ENCODE peak calls at places on chromosomes 13 and 19, in nine cellular contexts. Y is stimulated activated CD4-positive, alpha-beta T cell treated with anti-CD3 and anti-CD28 coated beads, TNF-alpha, amount 100 ng/mL, for 48 hours; V is omental fat pad; J is B cell; H is GM23338; Q is fibroblast of lung; T is Peyer's patch; E is CD8-positive, alpha-beta T cell; F is NCI-H526. O is an unnamed sample.

GRCh38 chr13:104984296-104984818 is 1551.1 kb downstream of the EFNB2 start:
- DNase-seq in Y (peak), V (no peak), J (no peak), H (no peak), Q (peak), T (peak), E (no peak), F (no peak), O (no peak)

GRCh38 chr19:4930664-4931063 is 21.4 kb downstream of the UHRF1 start:
- DNase-seq in Y (no peak), V (no peak), J (no peak), H (no peak), Q (no peak), T (no peak), E (no peak), F (no peak), O (no peak)

GRCh38 chr19:2716722-2717637 is 4.2 kb downstream of the DIRAS1 start:
- DNase-seq in Y (no peak), V (no peak), J (no peak), H (peak), Q (no peak), T (no peak), E (no peak), F (no peak), O (no peak)

GRCh38 chr19:39084732-39085080 is 538 bp downstream of the ACP7 start:
- DNase-seq in Y (no peak), V (no peak), J (no peak), H (no peak), Q (no peak), T (no peak), E (no peak), F (no peak), O (no peak)

GRCh38 chr13:113120300-113121182 is 2.1 kb upstream of the F10 start:
- DNase-seq in Y (no peak), V (no peak), J (no peak), H (no peak), Q (no peak), T (no peak), E (no peak), F (no peak), O (peak)

GRCh38 chr13:73966331-73966730 is 167.9 kb downstream of the KLF12 start:
- DNase-seq in Y (no peak), V (no peak), J (no peak), H (no peak), Q (no peak), T (no peak), E (no peak), F (no peak), O (no peak)

GRCh38 chr13:42181381-42181953 is 90.5 kb upstream of the AKAP11 start:
- DNase-seq in Y (no peak), V (no peak), J (no peak), H (no peak), Q (no peak), T (no peak), E (no peak), F (no peak), O (no peak)

GRCh38 chr13:24230428-24231072 is 70.0 kb downstream of the SPATA13 start:
- DNase-seq in Y (no peak), V (no peak), J (no peak), H (no peak), Q (no peak), T (no peak), E (no peak), F (no peak), O (no peak)

GRCh38 chr13:70171151-70171550 is 62.9 kb upstream of the KLHL1 start:
- DNase-seq in Y (no peak), V (no peak), J (no peak), H (no peak), Q (no peak), T (no peak), E (no peak), F (no peak), O (no peak)

GRCh38 chr19:58568731-58569130 is 4.4 kb downstream of the MZF1 start:
- DNase-seq in Y (no peak), V (no peak), J (no peak), H (no peak), Q (no peak), T (peak), E (no peak), F (no peak), O (peak)

GRCh38 chr19:1461862-1462261 is 11.9 kb downstream of the APC2 start:
- DNase-seq in Y (no peak), V (no peak), J (no peak), H (no peak), Q (no peak), T (no peak), E (no peak), F (no peak), O (no peak)

GRCh38 chr19:5873617-5874199 is 3.4 kb upstream of the FUT5 start:
- DNase-seq in Y (no peak), V (no peak), J (no peak), H (no peak), Q (no peak), T (no peak), E (no peak), F (no peak), O (no peak)

GRCh38 chr19:18437481-18438330 is at the start of gene ISYNA1:
- DNase-seq in Y (no peak), V (no peak), J (peak), H (peak), Q (no peak), T (peak), E (no peak), F (no peak), O (peak)

GRCh38 chr13:111599791-111600190 is 279.3 kb downstream of the TEX29 start:
- DNase-seq in Y (no peak), V (no peak), J (no peak), H (no peak), Q (no peak), T (no peak), E (no peak), F (no peak), O (no peak)

GRCh38 chr13:101390461-101390860 is 25.8 kb downstream of the NALCN start:
- DNase-seq in Y (no peak), V (no peak), J (no peak), H (no peak), Q (peak), T (no peak), E (no peak), F (no peak), O (no peak)

GRCh38 chr13:112877976-112878955 is 90.7 kb upstream of the MCF2L start:
- DNase-seq in Y (no peak), V (no peak), J (no peak), H (no peak), Q (no peak), T (no peak), E (no peak), F (no peak), O (no peak)

GRCh38 chr19:46283771-46284170 is 13.1 kb upstream of the HIF3A start:
- DNase-seq in Y (no peak), V (no peak), J (no peak), H (no peak), Q (no peak), T (no peak), E (no peak), F (no peak), O (no peak)

GRCh38 chr13:97224544-97225324 is 2.6 kb downstream of the MBNL2 start:
- DNase-seq in Y (no peak), V (no peak), J (no peak), H (peak), Q (peak), T (no peak), E (no peak), F (peak), O (no peak)

GRCh38 chr19:498977-499623 is 2.8 kb downstream of the MADCAM1 start:
- DNase-seq in Y (no peak), V (no peak), J (no peak), H (no peak), Q (no peak), T (no peak), E (no peak), F (no peak), O (no peak)

GRCh38 chr13:95533545-95534135 is 18.9 kb upstream of the CLDN10 start:
- DNase-seq in Y (no peak), V (no peak), J (no peak), H (peak), Q (no peak), T (no peak), E (no peak), F (no peak), O (no peak)

GRCh38 chr19:38596057-38596981 is 21.4 kb downstream of the MAP4K1 start:
- DNase-seq in Y (no peak), V (no peak), J (no peak), H (peak), Q (no peak), T (no peak), E (no peak), F (peak), O (peak)

GRCh38 chr13:39788097-39788496 is 132.6 kb downstream of the COG6 start:
- DNase-seq in Y (no peak), V (no peak), J (no peak), H (peak), Q (no peak), T (no peak), E (no peak), F (no peak), O (no peak)

GRCh38 chr19:58408152-58409009 is at the start of gene ZNF584:
- DNase-seq in Y (peak), V (peak), J (peak), H (peak), Q (peak), T (peak), E (peak), F (peak), O (peak)

GRCh38 chr13:72884111-72884510 is 102.2 kb downstream of the PIBF1 start:
- DNase-seq in Y (no peak), V (no peak), J (no peak), H (no peak), Q (no peak), T (no peak), E (no peak), F (no peak), O (no peak)

GRCh38 chr19:3857449-3858003 is 11.3 kb downstream of the ZFR2 start:
- DNase-seq in Y (no peak), V (no peak), J (peak), H (no peak), Q (no peak), T (no peak), E (no peak), F (peak), O (no peak)

GRCh38 chr13:25149670-25150069 is 22.4 kb downstream of the AMER2 start:
- DNase-seq in Y (no peak), V (no peak), J (no peak), H (no peak), Q (no peak), T (no peak), E (no peak), F (no peak), O (no peak)

GRCh38 chr19:16374436-16374835 is 49.8 kb downstream of the KLF2 start:
- DNase-seq in Y (no peak), V (no peak), J (no peak), H (no peak), Q (no peak), T (no peak), E (no peak), F (no peak), O (no peak)

GRCh38 chr19:32924200-32924599 is 47.6 kb downstream of the CEP89 start:
- DNase-seq in Y (no peak), V (no peak), J (no peak), H (no peak), Q (peak), T (no peak), E (no peak), F (no peak), O (no peak)

GRCh38 chr13:50466554-50466953 is 376.9 kb downstream of the DLEU7 start:
- DNase-seq in Y (no peak), V (no peak), J (no peak), H (no peak), Q (no peak), T (no peak), E (no peak), F (no peak), O (no peak)

GRCh38 chr13:43289458-43290255 is 266.3 kb downstream of the DNAJC15 start:
- DNase-seq in Y (no peak), V (no peak), J (no peak), H (no peak), Q (no peak), T (no peak), E (no peak), F (no peak), O (no peak)

GRCh38 chr13:46121597-46122163 is 16.8 kb upstream of the CPB2 start:
- DNase-seq in Y (no peak), V (no peak), J (no peak), H (no peak), Q (no peak), T (no peak), E (no peak), F (no peak), O (no peak)

GRCh38 chr19:15210323-15210774 is 9.6 kb upstream of the NOTCH3 start:
- DNase-seq in Y (no peak), V (no peak), J (no peak), H (no peak), Q (peak), T (no peak), E (no peak), F (no peak), O (no peak)